ENCODE peak calls at places on chromosomes 12 and 14, in five cellular contexts. N is testis; Y is effector CD8-positive, alpha-beta T cell; Z is T-cell; W is WTC11. G is an unnamed sample.

GRCh38 chr14:93329965-93330608 is 2.7 kb downstream of the BTBD7 start:
- DNase-seq in N (no peak), Y (no peak), Z (no peak), W (no peak), G (no peak)

GRCh38 chr14:53444677-53445312 is 291.7 kb upstream of the DDHD1 start:
- DNase-seq in N (no peak), Y (no peak), Z (no peak), W (no peak), G (no peak)

GRCh38 chr14:81402123-81402495 is 2.0 kb upstream of the STON2 start:
- DNase-seq in N (no peak), Y (no peak), Z (no peak), W (no peak), G (no peak)

GRCh38 chr14:73467800-73468199 is 9.5 kb upstream of the NUMB start:
- DNase-seq in N (peak; percentile 0), Y (no peak), Z (no peak), W (no peak), G (no peak)

GRCh38 chr12:125015680-125016310 is 22.4 kb downstream of the BRI3BP start:
- DNase-seq in N (no peak), Y (no peak), Z (no peak), W (no peak), G (no peak)

GRCh38 chr12:123916729-123917128 is 55.9 kb downstream of the CCDC92 start:
- DNase-seq in N (no peak), Y (no peak), Z (no peak), W (no peak), G (no peak)

GRCh38 chr12:56927281-56927680 is 6.9 kb downstream of the SDR9C7 start:
- DNase-seq in N (no peak), Y (no peak), Z (no peak), W (no peak), G (no peak)

GRCh38 chr12:67720383-67720856 is 71.9 kb downstream of the DYRK2 start:
- DNase-seq in N (no peak), Y (no peak), Z (no peak), W (no peak), G (no peak)

GRCh38 chr12:54164402-54165145 is 24.2 kb downstream of the SMUG1 start:
- DNase-seq in N (no peak), Y (no peak), Z (no peak), W (peak; percentile 54), G (no peak)

GRCh38 chr12:52949413-52950331 is 754 bp downstream of the KRT18 start:
- DNase-seq in N (no peak), Y (no peak), Z (no peak), W (peak; percentile 43), G (no peak)

GRCh38 chr12:122354958-122355641 is 67.4 kb downstream of the CLIP1 start:
- DNase-seq in N (no peak), Y (no peak), Z (no peak), W (no peak), G (no peak)

GRCh38 chr14:77603654-77604270 is 12.7 kb downstream of the SPTLC2 start:
- DNase-seq in N (peak; percentile 22), Y (no peak), Z (no peak), W (no peak), G (no peak)

GRCh38 chr12:66036317-66036716 is 94.2 kb downstream of the LLPH start:
- DNase-seq in N (no peak), Y (no peak), Z (no peak), W (no peak), G (no peak)